ENCODE peak calls at places on chromosomes 7 and 10, in seven cellular contexts. R, W, U, L, S, I and X are unnamed samples.

GRCh38 chr10:59872892-59873463 is 33.4 kb downstream of the CCDC6 start:
- DNase-seq in R (no peak), W (no peak), U (peak), L (no peak), S (peak), I (no peak), X (no peak)

GRCh38 chr7:89385414-89385813 is 589.9 kb upstream of the TEX47 start:
- DNase-seq in R (no peak), W (no peak), U (no peak), L (no peak), S (no peak), I (no peak), X (no peak)

GRCh38 chr7:66741706-66742053 is 1.1 kb downstream of the RABGEF1 start:
- DNase-seq in R (no peak), W (no peak), U (no peak), L (no peak), S (peak), I (no peak), X (no peak)

GRCh38 chr10:126222736-126223511 is 165.4 kb downstream of the ADAM12 start:
- DNase-seq in R (no peak), W (no peak), U (no peak), L (no peak), S (no peak), I (no peak), X (no peak)

GRCh38 chr10:124322191-124322980 is 96.3 kb downstream of the OAT start:
- DNase-seq in R (no peak), W (no peak), U (no peak), L (no peak), S (no peak), I (no peak), X (no peak)

GRCh38 chr10:17033529-17034250 is 95.9 kb downstream of the CUBN start:
- DNase-seq in R (no peak), W (no peak), U (no peak), L (no peak), S (peak), I (no peak), X (no peak)

GRCh38 chr10:72353028-72353962 is 1.4 kb downstream of the DNAJB12 start:
- DNase-seq in R (no peak), W (no peak), U (no peak), L (no peak), S (peak), I (no peak), X (no peak)

GRCh38 chr7:82964150-82964882 is 198.4 kb downstream of the PCLO start:
- DNase-seq in R (no peak), W (no peak), U (no peak), L (no peak), S (no peak), I (peak), X (no peak)

GRCh38 chr7:98213874-98214810 is 2.9 kb downstream of the BHLHA15 start:
- DNase-seq in R (no peak), W (no peak), U (no peak), L (no peak), S (no peak), I (no peak), X (no peak)

GRCh38 chr7:22189741-22190140 is 167.2 kb downstream of the RAPGEF5 start:
- DNase-seq in R (no peak), W (no peak), U (no peak), L (no peak), S (no peak), I (no peak), X (no peak)

GRCh38 chr10:12195281-12195602 is 449 bp downstream of the NUDT5 start:
- DNase-seq in R (no peak), W (no peak), U (no peak), L (no peak), S (peak), I (no peak), X (no peak)

GRCh38 chr7:110871856-110872255 is 219.1 kb upstream of the LRRN3 start:
- DNase-seq in R (no peak), W (no peak), U (no peak), L (no peak), S (no peak), I (no peak), X (no peak)

GRCh38 chr7:95608344-95609173 is 12.2 kb upstream of the PDK4 start:
- DNase-seq in R (peak), W (no peak), U (peak), L (peak), S (peak), I (no peak), X (peak)

GRCh38 chr7:108045669-108046068 is 42.7 kb upstream of the LAMB1 start:
- DNase-seq in R (no peak), W (no peak), U (no peak), L (no peak), S (peak), I (no peak), X (no peak)

GRCh38 chr7:24778543-24779282 is 21.4 kb upstream of the GSDME start:
- DNase-seq in R (no peak), W (no peak), U (peak), L (no peak), S (peak), I (no peak), X (no peak)

GRCh38 chr7:90453259-90453891 is 16.1 kb upstream of the PTTG1IP2 start:
- DNase-seq in R (no peak), W (no peak), U (no peak), L (no peak), S (no peak), I (no peak), X (no peak)

GRCh38 chr7:22433710-22434460 is 66.1 kb downstream of the STEAP1B start:
- DNase-seq in R (no peak), W (no peak), U (no peak), L (peak), S (peak), I (no peak), X (no peak)

GRCh38 chr7:71229699-71230098 is 97.8 kb downstream of the GALNT17 start:
- DNase-seq in R (no peak), W (no peak), U (no peak), L (no peak), S (no peak), I (no peak), X (no peak)

GRCh38 chr7:22287412-22287811 is 69.5 kb downstream of the RAPGEF5 start:
- DNase-seq in R (no peak), W (no peak), U (no peak), L (no peak), S (no peak), I (no peak), X (no peak)

GRCh38 chr7:116616555-116617059 is 55.4 kb upstream of the MET start:
- DNase-seq in R (no peak), W (no peak), U (no peak), L (no peak), S (peak), I (no peak), X (no peak)

GRCh38 chr10:56646301-56646700 is 285.2 kb upstream of the ZWINT start:
- DNase-seq in R (no peak), W (no peak), U (no peak), L (no peak), S (no peak), I (no peak), X (no peak)

GRCh38 chr10:22103701-22104100 is 100.2 kb upstream of the DNAJC1 start:
- DNase-seq in R (peak), W (no peak), U (no peak), L (no peak), S (peak), I (no peak), X (no peak)

GRCh38 chr7:74183653-74184450 is 9.7 kb downstream of the EIF4H start:
- DNase-seq in R (no peak), W (no peak), U (no peak), L (no peak), S (no peak), I (no peak), X (no peak)

GRCh38 chr7:133961724-133962123 is 165.4 kb upstream of the LRGUK start:
- DNase-seq in R (no peak), W (peak), U (no peak), L (no peak), S (no peak), I (no peak), X (no peak)